ENCODE peak calls at places on chromosomes 4 and X, in eight cellular contexts. One of them, this sample, is unnamed.

GRCh38 chr4:161554372-161554990 is 609.3 kb downstream of the FSTL5 start:
- DNase-seq in spleen: no peak
- DNase-seq in heart left ventricle: no peak
- DNase-seq in fibroblast of mammary gland: peak
- DNase-seq in dorsolateral prefrontal cortex: no peak
- DNase-seq in CD8-positive, alpha-beta T cell: no peak
- DNase-seq in lower lobe of right lung: no peak
- DNase-seq in right lobe of liver: no peak
- DNase-seq in this sample: no peak

GRCh38 chr4:53640576-53641459 is 49.5 kb upstream of the LNX1 start:
- DNase-seq in spleen: no peak
- DNase-seq in heart left ventricle: no peak
- DNase-seq in fibroblast of mammary gland: no peak
- DNase-seq in dorsolateral prefrontal cortex: no peak
- DNase-seq in CD8-positive, alpha-beta T cell: no peak
- DNase-seq in lower lobe of right lung: peak
- DNase-seq in right lobe of liver: no peak
- DNase-seq in this sample: no peak

GRCh38 chrX:9153299-9153698 is 119.4 kb upstream of the FAM9B start:
- DNase-seq in spleen: no peak
- DNase-seq in heart left ventricle: no peak
- DNase-seq in fibroblast of mammary gland: peak
- DNase-seq in dorsolateral prefrontal cortex: no peak
- DNase-seq in CD8-positive, alpha-beta T cell: no peak
- DNase-seq in lower lobe of right lung: no peak
- DNase-seq in right lobe of liver: no peak
- DNase-seq in this sample: peak

GRCh38 chr4:138014664-138015288 is 227.4 kb downstream of the SLC7A11 start:
- DNase-seq in spleen: no peak
- DNase-seq in heart left ventricle: no peak
- DNase-seq in fibroblast of mammary gland: no peak
- DNase-seq in dorsolateral prefrontal cortex: no peak
- DNase-seq in CD8-positive, alpha-beta T cell: no peak
- DNase-seq in lower lobe of right lung: no peak
- DNase-seq in right lobe of liver: no peak
- DNase-seq in this sample: no peak

GRCh38 chr4:20486433-20486832 is 213.8 kb upstream of the PACRGL start:
- DNase-seq in spleen: no peak
- DNase-seq in heart left ventricle: no peak
- DNase-seq in fibroblast of mammary gland: no peak
- DNase-seq in dorsolateral prefrontal cortex: no peak
- DNase-seq in CD8-positive, alpha-beta T cell: no peak
- DNase-seq in lower lobe of right lung: no peak
- DNase-seq in right lobe of liver: no peak
- DNase-seq in this sample: no peak

GRCh38 chr4:71093745-71094144 is 100.3 kb downstream of the DCK start:
- DNase-seq in spleen: no peak
- DNase-seq in heart left ventricle: no peak
- DNase-seq in fibroblast of mammary gland: no peak
- DNase-seq in dorsolateral prefrontal cortex: no peak
- DNase-seq in CD8-positive, alpha-beta T cell: no peak
- DNase-seq in lower lobe of right lung: no peak
- DNase-seq in right lobe of liver: no peak
- DNase-seq in this sample: no peak

GRCh38 chr4:183362916-183363542 is 40.8 kb upstream of the CLDN24 start:
- DNase-seq in spleen: peak
- DNase-seq in heart left ventricle: no peak
- DNase-seq in fibroblast of mammary gland: peak
- DNase-seq in dorsolateral prefrontal cortex: no peak
- DNase-seq in CD8-positive, alpha-beta T cell: no peak
- DNase-seq in lower lobe of right lung: no peak
- DNase-seq in right lobe of liver: no peak
- DNase-seq in this sample: no peak

GRCh38 chrX:28787206-28787605 is 200.0 kb downstream of the IL1RAPL1 start:
- DNase-seq in spleen: no peak
- DNase-seq in heart left ventricle: no peak
- DNase-seq in fibroblast of mammary gland: peak
- DNase-seq in dorsolateral prefrontal cortex: no peak
- DNase-seq in CD8-positive, alpha-beta T cell: no peak
- DNase-seq in lower lobe of right lung: no peak
- DNase-seq in right lobe of liver: no peak
- DNase-seq in this sample: peak

GRCh38 chr4:142893012-142893411 is 46.9 kb upstream of the INPP4B start:
- DNase-seq in spleen: no peak
- DNase-seq in heart left ventricle: no peak
- DNase-seq in fibroblast of mammary gland: no peak
- DNase-seq in dorsolateral prefrontal cortex: no peak
- DNase-seq in CD8-positive, alpha-beta T cell: no peak
- DNase-seq in lower lobe of right lung: no peak
- DNase-seq in right lobe of liver: no peak
- DNase-seq in this sample: no peak

GRCh38 chrX:107154787-107155620 is 36.4 kb upstream of the RBM41 start:
- DNase-seq in spleen: peak
- DNase-seq in heart left ventricle: no peak
- DNase-seq in fibroblast of mammary gland: peak
- DNase-seq in dorsolateral prefrontal cortex: no peak
- DNase-seq in CD8-positive, alpha-beta T cell: no peak
- DNase-seq in lower lobe of right lung: no peak
- DNase-seq in right lobe of liver: no peak
- DNase-seq in this sample: peak

GRCh38 chr4:105637409-105638258 is 70.9 kb downstream of the INTS12 start:
- DNase-seq in spleen: peak
- DNase-seq in heart left ventricle: peak
- DNase-seq in fibroblast of mammary gland: peak
- DNase-seq in dorsolateral prefrontal cortex: peak
- DNase-seq in CD8-positive, alpha-beta T cell: no peak
- DNase-seq in lower lobe of right lung: peak
- DNase-seq in right lobe of liver: peak
- DNase-seq in this sample: peak

GRCh38 chr4:26204911-26205368 is 115.9 kb upstream of the RBPJ start:
- DNase-seq in spleen: no peak
- DNase-seq in heart left ventricle: peak
- DNase-seq in fibroblast of mammary gland: no peak
- DNase-seq in dorsolateral prefrontal cortex: no peak
- DNase-seq in CD8-positive, alpha-beta T cell: no peak
- DNase-seq in lower lobe of right lung: no peak
- DNase-seq in right lobe of liver: peak
- DNase-seq in this sample: no peak

GRCh38 chr4:77052352-77052751 is 23.4 kb downstream of the CCNI start:
- DNase-seq in spleen: no peak
- DNase-seq in heart left ventricle: no peak
- DNase-seq in fibroblast of mammary gland: peak
- DNase-seq in dorsolateral prefrontal cortex: no peak
- DNase-seq in CD8-positive, alpha-beta T cell: peak
- DNase-seq in lower lobe of right lung: no peak
- DNase-seq in right lobe of liver: no peak
- DNase-seq in this sample: peak

DNA sequence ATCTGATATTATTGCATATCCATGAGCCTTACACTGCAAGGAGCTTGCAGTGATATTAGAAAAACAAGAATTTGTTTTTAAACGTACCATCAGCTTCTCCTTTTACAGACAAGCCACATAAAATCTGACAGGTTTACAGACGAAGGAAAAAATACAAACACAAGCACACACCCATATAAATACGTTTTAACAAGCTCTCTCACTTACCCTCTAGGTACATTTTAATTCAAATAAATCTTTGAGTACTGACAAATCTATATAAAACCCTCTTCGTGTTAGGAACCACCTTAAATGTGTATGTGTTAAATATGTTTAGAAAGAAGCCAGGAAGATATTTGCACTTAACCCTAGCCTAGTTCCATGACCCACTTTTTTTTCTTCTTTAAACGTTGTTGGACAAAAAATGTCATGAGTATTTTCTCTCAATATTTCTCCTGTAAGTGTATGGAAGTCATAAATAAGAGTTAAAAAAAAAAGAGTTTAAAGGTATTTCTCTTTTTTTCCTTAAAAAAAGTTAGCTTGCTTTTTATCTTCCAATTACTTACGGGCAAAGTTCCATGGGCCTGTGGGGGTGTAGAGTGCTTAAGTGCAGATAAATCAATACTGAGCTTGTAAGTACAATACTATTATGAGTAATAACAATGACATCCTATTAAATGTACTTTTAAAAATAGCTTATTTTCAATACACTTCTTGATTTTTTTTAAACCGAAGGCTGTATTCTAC is 1.5 kb downstream of the ARAP2 start:
- DNase-seq in spleen: no peak
- DNase-seq in heart left ventricle: no peak
- DNase-seq in fibroblast of mammary gland: no peak
- DNase-seq in dorsolateral prefrontal cortex: no peak
- DNase-seq in CD8-positive, alpha-beta T cell: no peak
- DNase-seq in lower lobe of right lung: no peak
- DNase-seq in right lobe of liver: no peak
- DNase-seq in this sample: no peak
- H3K4me3 ChIP-seq in spleen: peak
- H3K4me3 ChIP-seq in heart left ventricle: no peak
- H3K4me3 ChIP-seq in fibroblast of mammary gland: no peak
- H3K4me3 ChIP-seq in dorsolateral prefrontal cortex: peak
- H3K4me3 ChIP-seq in CD8-positive, alpha-beta T cell: peak
- H3K4me3 ChIP-seq in lower lobe of right lung: peak
- H3K4me3 ChIP-seq in right lobe of liver: peak
- H3K4me3 ChIP-seq in this sample: no peak

DNA sequence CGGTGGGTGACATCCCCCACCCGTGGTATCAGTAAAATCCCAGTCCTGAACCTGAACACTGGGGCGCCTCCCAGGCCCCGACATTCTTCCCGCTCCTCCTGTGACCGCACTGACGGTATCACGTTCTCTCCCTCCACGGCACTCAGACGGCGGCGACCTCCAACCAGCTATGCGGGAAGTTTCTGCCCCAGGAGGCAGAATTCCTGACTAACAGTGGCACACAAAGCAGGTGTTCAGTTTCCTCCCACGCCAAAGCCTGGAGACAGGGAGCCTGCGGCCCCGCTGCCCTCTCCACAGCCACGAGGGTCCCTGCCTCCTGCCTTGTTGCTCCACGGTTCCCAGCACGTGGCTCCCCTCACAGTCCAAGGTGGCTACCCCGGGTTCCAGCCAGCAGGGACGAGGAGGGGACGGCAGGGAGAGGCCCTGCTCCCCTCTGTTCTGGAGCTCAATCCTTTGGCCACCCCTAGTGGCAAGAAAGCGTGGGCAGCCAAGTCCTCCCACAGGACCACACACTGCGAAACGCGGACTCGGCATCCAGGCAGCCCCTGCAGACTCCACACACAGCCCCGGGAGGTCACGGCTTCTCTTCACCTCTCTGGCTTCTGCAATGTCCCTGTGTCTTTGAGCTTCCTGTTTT is 15.2 kb downstream of the CTBP1 start:
- DNase-seq in spleen: peak
- DNase-seq in heart left ventricle: no peak
- DNase-seq in fibroblast of mammary gland: peak
- DNase-seq in dorsolateral prefrontal cortex: no peak
- DNase-seq in CD8-positive, alpha-beta T cell: no peak
- DNase-seq in lower lobe of right lung: peak
- DNase-seq in right lobe of liver: peak
- DNase-seq in this sample: peak
- TF ChIP-seq CTCF in spleen: no peak
- TF ChIP-seq CTCF in heart left ventricle: peak
- TF ChIP-seq CTCF in fibroblast of mammary gland: peak
- TF ChIP-seq CTCF in dorsolateral prefrontal cortex: peak
- TF ChIP-seq CTCF in CD8-positive, alpha-beta T cell: no peak
- TF ChIP-seq CTCF in lower lobe of right lung: peak
- TF ChIP-seq CTCF in right lobe of liver: peak
- TF ChIP-seq CTCF in this sample: peak

GRCh38 chr4:100422911-100423310 is 94.9 kb downstream of the EMCN start:
- DNase-seq in spleen: no peak
- DNase-seq in heart left ventricle: no peak
- DNase-seq in fibroblast of mammary gland: no peak
- DNase-seq in dorsolateral prefrontal cortex: no peak
- DNase-seq in CD8-positive, alpha-beta T cell: no peak
- DNase-seq in lower lobe of right lung: no peak
- DNase-seq in right lobe of liver: no peak
- DNase-seq in this sample: peak

GRCh38 chr4:100421356-100421978 is 96.4 kb downstream of the EMCN start:
- DNase-seq in spleen: no peak
- DNase-seq in heart left ventricle: no peak
- DNase-seq in fibroblast of mammary gland: peak
- DNase-seq in dorsolateral prefrontal cortex: no peak
- DNase-seq in CD8-positive, alpha-beta T cell: no peak
- DNase-seq in lower lobe of right lung: no peak
- DNase-seq in right lobe of liver: no peak
- DNase-seq in this sample: peak

GRCh38 chr4:100417565-100417964 is 100.3 kb downstream of the EMCN start:
- DNase-seq in spleen: no peak
- DNase-seq in heart left ventricle: no peak
- DNase-seq in fibroblast of mammary gland: peak
- DNase-seq in dorsolateral prefrontal cortex: no peak
- DNase-seq in CD8-positive, alpha-beta T cell: no peak
- DNase-seq in lower lobe of right lung: no peak
- DNase-seq in right lobe of liver: no peak
- DNase-seq in this sample: peak

GRCh38 chr4:100424376-100424775 is 93.4 kb downstream of the EMCN start:
- DNase-seq in spleen: no peak
- DNase-seq in heart left ventricle: no peak
- DNase-seq in fibroblast of mammary gland: no peak
- DNase-seq in dorsolateral prefrontal cortex: peak
- DNase-seq in CD8-positive, alpha-beta T cell: no peak
- DNase-seq in lower lobe of right lung: no peak
- DNase-seq in right lobe of liver: no peak
- DNase-seq in this sample: no peak

GRCh38 chr4:100420571-100420970 is 97.3 kb downstream of the EMCN start:
- DNase-seq in spleen: no peak
- DNase-seq in heart left ventricle: no peak
- DNase-seq in fibroblast of mammary gland: peak
- DNase-seq in dorsolateral prefrontal cortex: no peak
- DNase-seq in CD8-positive, alpha-beta T cell: no peak
- DNase-seq in lower lobe of right lung: no peak
- DNase-seq in right lobe of liver: no peak
- DNase-seq in this sample: peak
- H3K4me3 ChIP-seq in spleen: no peak
- H3K4me3 ChIP-seq in heart left ventricle: no peak
- H3K4me3 ChIP-seq in fibroblast of mammary gland: no peak
- H3K4me3 ChIP-seq in dorsolateral prefrontal cortex: no peak
- H3K4me3 ChIP-seq in CD8-positive, alpha-beta T cell: no peak
- H3K4me3 ChIP-seq in lower lobe of right lung: no peak
- H3K4me3 ChIP-seq in right lobe of liver: no peak
- H3K4me3 ChIP-seq in this sample: no peak

DNA sequence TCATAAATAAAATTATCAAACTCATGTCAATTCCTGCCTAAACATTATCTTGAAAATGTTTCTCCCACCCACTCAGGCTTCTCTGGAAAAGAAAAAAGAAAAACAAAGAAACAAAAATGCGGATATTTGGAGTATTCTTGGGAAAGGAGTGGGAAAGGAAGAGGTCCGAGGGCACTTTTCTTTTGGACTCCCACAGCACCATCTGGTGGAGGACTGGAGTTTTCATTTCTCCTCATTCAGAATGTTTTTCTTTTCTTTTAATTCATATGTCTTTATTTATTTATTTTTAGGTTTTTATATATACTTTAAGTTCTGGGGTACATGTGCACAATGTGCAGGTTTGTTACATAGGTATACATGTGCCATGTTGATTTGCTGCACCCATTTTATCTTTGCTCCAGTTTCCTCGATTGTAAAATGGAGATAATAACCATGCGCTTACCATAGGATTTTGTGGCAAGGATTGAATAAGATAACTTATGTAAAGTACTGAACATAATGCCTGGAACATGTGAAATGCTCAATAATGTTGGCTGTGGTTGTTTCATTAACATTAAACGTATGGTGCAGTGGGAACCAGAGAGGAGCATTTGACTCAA is 8.0 kb upstream of the KCNE5 start:
- DNase-seq in spleen: no peak
- DNase-seq in heart left ventricle: no peak
- DNase-seq in fibroblast of mammary gland: peak
- DNase-seq in dorsolateral prefrontal cortex: no peak
- DNase-seq in CD8-positive, alpha-beta T cell: no peak
- DNase-seq in lower lobe of right lung: no peak
- DNase-seq in right lobe of liver: no peak
- DNase-seq in this sample: peak
- TF ChIP-seq CTCF in spleen: no peak
- TF ChIP-seq CTCF in heart left ventricle: peak
- TF ChIP-seq CTCF in fibroblast of mammary gland: peak
- TF ChIP-seq CTCF in dorsolateral prefrontal cortex: peak
- TF ChIP-seq CTCF in CD8-positive, alpha-beta T cell: no peak
- TF ChIP-seq CTCF in lower lobe of right lung: peak
- TF ChIP-seq CTCF in right lobe of liver: peak
- TF ChIP-seq CTCF in this sample: peak

This sample was measured in cardiac fibroblast.